ENCODE peak calls at places on chromosome 9, in four cellular contexts. I, R, G and C are unnamed samples.
A peak's percentile ranks its signal among the peaks of the same experiment; 100 is the strongest.

GRCh38 chr9:106892632-106893031 is 29.7 kb downstream of the ZNF462 start:
- DNase-seq in I (peak; percentile 73), G (no peak), R (no peak), C (peak; percentile 97)

GRCh38 chr9:35070823-35071813 is 1.3 kb downstream of the VCP start:
- DNase-seq in R (no peak), I (no peak), G (no peak), C (peak; percentile 61)

GRCh38 chr9:120965344-120966004 is 38.9 kb upstream of the TRAF1 start:
- DNase-seq in R (no peak), G (no peak), I (no peak), C (no peak)

GRCh38 chr9:94108584-94108983 is 24.3 kb downstream of the PTPDC1 start:
- DNase-seq in R (no peak), I (no peak), G (no peak), C (no peak)

GRCh38 chr9:5817776-5818336 is 15.1 kb downstream of the ERMP1 start:
- DNase-seq in I (peak; percentile 15), G (no peak), R (no peak), C (peak; percentile 88)

GRCh38 chr9:84264307-84264706 is 76.3 kb downstream of the SLC28A3 start:
- DNase-seq in G (no peak), R (no peak), I (no peak), C (no peak)

GRCh38 chr9:116390306-116391228 is 237.0 kb downstream of the PAPPA start:
- DNase-seq in G (no peak), R (peak; percentile 38), I (no peak), C (no peak)

GRCh38 chr9:76873056-76873792 is 32.7 kb downstream of the PRUNE2 start:
- DNase-seq in R (no peak), I (no peak), G (no peak), C (no peak)

GRCh38 chr9:107703651-107704050 is 214.1 kb upstream of the KLF4 start:
- DNase-seq in G (no peak), I (no peak), R (no peak), C (no peak)

GRCh38 chr9:133762488-133763271 is 24.5 kb upstream of the SARDH start:
- DNase-seq in I (no peak), G (peak; percentile 48), R (no peak), C (no peak)

GRCh38 chr9:36928670-36929349 is 105.3 kb downstream of the PAX5 start:
- DNase-seq in R (peak; percentile 56), G (no peak), I (no peak), C (peak; percentile 78)

GRCh38 chr9:113649054-113649453 is 185.5 kb downstream of the RGS3 start:
- DNase-seq in R (no peak), I (peak; percentile 67), G (peak; percentile 67), C (no peak)

GRCh38 chr9:76045217-76045616 is 154.7 kb downstream of the PCSK5 start:
- DNase-seq in R (no peak), G (no peak), I (no peak), C (no peak)

GRCh38 chr9:115640887-115641286 is 512.7 kb upstream of the PAPPA start:
- DNase-seq in G (no peak), R (no peak), I (no peak), C (peak; percentile 91)

GRCh38 chr9:341634-342421 is 127.2 kb downstream of the DOCK8 start:
- DNase-seq in G (no peak), R (no peak), I (no peak), C (no peak)

GRCh38 chr9:117919594-117919993 is 215.4 kb downstream of the TLR4 start:
- DNase-seq in I (no peak), G (no peak), R (no peak), C (no peak)

GRCh38 chr9:133102190-133103021 is 18.6 kb downstream of the RALGDS start:
- DNase-seq in G (peak; percentile 58), I (no peak), R (no peak), C (no peak)

GRCh38 chr9:116959775-116960174 is 272.7 kb downstream of the TRIM32 start:
- DNase-seq in R (no peak), G (no peak), I (no peak), C (no peak)

GRCh38 chr9:7320139-7320538 is 479.4 kb downstream of the DMAC1 start:
- DNase-seq in R (no peak), I (peak; percentile 35), G (no peak), C (peak; percentile 96)

GRCh38 chr9:95116820-95117204 is 200.7 kb downstream of the FANCC start:
- DNase-seq in I (no peak), R (no peak), G (no peak), C (peak; percentile 38)

GRCh38 chr9:28848671-28849070 is 1275.4 kb upstream of the C9orf72 start:
- DNase-seq in I (no peak), G (no peak), R (no peak), C (no peak)

GRCh38 chr9:5518061-5518936 is 8.0 kb downstream of the PDCD1LG2 start:
- DNase-seq in G (no peak), R (peak; percentile 49), I (no peak), C (no peak)

GRCh38 chr9:127977877-127978647 is 2.7 kb downstream of the EEIG1 start:
- DNase-seq in R (no peak), G (peak; percentile 85), I (peak; percentile 74), C (no peak)

GRCh38 chr9:126549246-126550006 is 64.3 kb upstream of the LMX1B start:
- DNase-seq in I (no peak), G (peak; percentile 51), R (no peak), C (no peak)

GRCh38 chr9:114098021-114098659 is 952 bp downstream of the KIF12 start:
- DNase-seq in R (no peak), I (no peak), G (peak; percentile 80), C (no peak)

GRCh38 chr9:118595719-118596305 is 773.4 kb downstream of the BRINP1 start:
- DNase-seq in R (no peak), G (no peak), I (no peak), C (peak; percentile 54)

GRCh38 chr9:104025945-104026344 is 68.2 kb upstream of the SMC2 start:
- DNase-seq in I (no peak), G (no peak), R (no peak), C (no peak)
- TF ChIP-seq CTCF in I (peak; percentile 10), G (no peak), R (no peak), C (no peak)

DNA sequence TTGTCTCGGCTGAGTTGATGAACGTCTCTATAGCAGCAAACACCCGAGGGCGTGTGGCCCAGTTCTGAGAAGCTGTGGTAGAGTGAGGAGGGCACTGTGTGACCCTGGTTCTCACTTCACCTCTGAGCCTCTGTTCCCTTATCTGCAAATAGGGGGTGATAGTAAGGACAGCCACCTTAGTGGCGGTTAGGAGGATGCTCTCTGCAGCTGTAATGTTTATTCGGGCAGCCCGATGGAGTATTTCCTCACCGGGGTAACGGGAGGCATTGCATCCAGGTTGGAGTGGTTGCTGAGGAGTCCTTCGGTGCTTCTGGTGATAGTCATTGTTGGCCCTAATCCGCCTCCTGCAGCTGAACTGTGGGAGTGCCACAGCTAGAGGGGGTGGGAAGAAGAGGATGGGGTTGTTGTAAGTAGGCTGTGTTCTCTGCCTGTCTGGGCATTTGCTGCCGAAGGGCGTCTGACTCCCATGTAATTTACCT is 13.9 kb downstream of the PRRC2B start:
- DNase-seq in I (no peak), R (no peak), G (peak; percentile 72), C (peak; percentile 71)
- TF ChIP-seq CTCF in I (peak; percentile 38), R (no peak), G (peak; percentile 46), C (peak; percentile 55)

DNA sequence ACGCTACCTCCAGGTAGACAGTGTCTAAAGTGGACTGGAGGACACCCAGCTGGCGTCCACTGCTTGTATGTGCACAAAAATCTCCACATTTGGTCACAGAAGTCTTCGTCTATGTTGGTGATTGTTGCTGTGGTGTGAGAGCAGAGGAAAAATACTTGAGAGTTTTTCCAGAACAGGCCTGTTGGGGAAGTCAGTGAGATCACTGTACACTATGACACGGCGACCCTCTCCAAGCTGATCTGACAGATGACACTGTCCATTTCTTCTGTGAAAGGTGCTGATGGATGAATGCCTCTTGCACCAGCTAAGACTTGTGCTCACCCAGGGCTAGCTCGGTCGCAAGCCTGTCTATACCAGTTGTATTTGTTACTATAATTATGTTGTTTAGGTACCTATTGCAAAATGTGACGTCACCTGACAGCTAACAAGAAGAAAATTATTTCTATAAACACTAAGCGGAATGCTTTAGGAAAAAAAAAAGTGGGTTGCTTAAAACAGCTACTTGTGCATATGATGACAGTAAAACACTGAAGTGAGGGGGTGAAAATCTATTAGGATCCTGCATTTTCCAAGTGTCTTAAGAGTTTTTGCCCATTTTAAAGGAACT is 142.3 kb downstream of the ROR2 start:
- DNase-seq in I (no peak), R (no peak), G (no peak), C (no peak)
- TF ChIP-seq CTCF in I (no peak), R (no peak), G (no peak), C (no peak)

GRCh38 chr9:32351845-32352244 is 32.6 kb upstream of the ACO1 start:
- DNase-seq in R (no peak), G (no peak), I (no peak), C (peak; percentile 9)
- TF ChIP-seq CTCF in R (no peak), G (no peak), I (no peak), C (no peak)

GRCh38 chr9:104091708-104092107 is 2.4 kb upstream of the SMC2 start:
- DNase-seq in R (peak; percentile 18), G (no peak), I (no peak), C (no peak)
- TF ChIP-seq CTCF in R (no peak), G (peak; percentile 51), I (no peak), C (peak; percentile 2)

GRCh38 chr9:81814404-81814793 is 113.8 kb upstream of the SPATA31D4 start:
- DNase-seq in G (no peak), R (no peak), I (no peak), C (no peak)
- TF ChIP-seq CTCF in G (no peak), R (no peak), I (no peak), C (no peak)

GRCh38 chr9:136093995-136094881 is 851 bp downstream of the NACC2 start:
- DNase-seq in I (no peak), R (no peak), G (peak; percentile 92), C (peak; percentile 18)
- TF ChIP-seq CTCF in I (no peak), R (no peak), G (no peak), C (no peak)

DNA sequence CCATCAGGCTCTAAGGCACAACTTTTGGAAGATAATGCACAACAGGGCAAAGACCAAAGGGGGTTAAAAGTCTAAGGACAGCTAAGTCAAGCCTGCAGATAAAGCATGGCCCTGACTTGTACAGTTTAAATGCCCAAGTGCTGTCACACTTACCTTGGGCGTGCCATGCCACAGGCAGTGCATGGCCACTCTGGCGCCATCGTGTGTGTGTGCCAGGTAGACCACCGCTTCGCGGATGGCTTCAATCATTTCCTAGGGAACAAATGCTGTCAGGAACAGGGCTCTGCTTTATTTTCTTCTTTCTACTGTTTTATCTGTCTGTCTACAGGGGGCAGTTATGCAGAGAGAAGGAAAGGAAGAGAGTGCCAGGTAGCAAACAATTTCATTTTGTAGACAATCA is 19.3 kb downstream of the PUM3 start:
- DNase-seq in I (no peak), G (no peak), R (no peak), C (no peak)
- TF ChIP-seq CTCF in I (no peak), G (peak; percentile 11), R (no peak), C (peak; percentile 20)

DNA sequence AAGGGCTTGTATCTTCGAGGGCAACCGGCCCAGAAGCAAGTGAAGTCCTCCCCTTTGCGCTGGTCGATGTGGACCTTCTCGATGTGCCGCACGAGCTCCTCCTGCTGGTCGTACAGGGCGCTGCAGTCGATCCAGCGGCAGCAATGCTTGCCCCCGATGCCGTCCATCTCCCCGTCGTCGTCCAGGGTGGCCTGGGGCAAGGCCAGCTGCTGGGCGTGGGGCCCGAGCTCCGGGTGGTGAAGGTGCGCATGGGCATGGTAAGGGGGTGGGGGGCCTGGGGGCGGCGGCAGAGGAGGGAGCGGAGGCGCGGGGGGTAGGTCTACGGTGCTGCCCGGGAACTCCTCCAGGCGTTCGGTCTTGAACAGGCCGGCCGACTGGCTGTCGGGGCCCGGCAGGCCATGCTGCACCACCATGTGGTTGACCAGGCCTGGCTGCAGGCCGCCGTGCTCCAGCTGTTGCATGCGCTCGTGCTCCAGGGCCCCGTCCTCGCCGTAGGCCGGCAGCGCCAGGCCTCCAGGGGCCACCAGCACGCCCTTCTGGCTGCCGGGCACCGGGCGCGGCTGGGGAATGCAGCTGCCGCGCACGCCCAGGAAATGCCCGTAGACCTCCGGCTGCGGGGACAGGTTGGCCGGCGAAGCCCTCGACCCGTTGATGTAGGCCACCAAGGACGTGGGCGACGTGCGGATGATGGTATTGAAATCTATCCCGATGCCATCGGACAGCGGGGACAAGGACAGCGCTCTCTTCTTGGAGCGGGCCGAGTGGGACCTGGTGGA is 181.8 kb downstream of the GLIS3 start:
- DNase-seq in R (peak; percentile 53), G (peak; percentile 55), I (no peak), C (no peak)
- TF ChIP-seq CTCF in R (peak; percentile 81), G (peak; percentile 34), I (peak; percentile 13), C (peak; percentile 1)